ENCODE peak calls at places on chromosomes 16 and 17, in ten cellular contexts. One of them, this sample, is unnamed.

GRCh38 chr17:36001862-36002603 is 680 bp upstream of the CCL15 start:
- DNase-seq in T-helper 2 cell: no peak
- DNase-seq in GM13976: no peak
- DNase-seq in PC-3: no peak
- DNase-seq in upper lobe of left lung: no peak
- DNase-seq in cardiac fibroblast: no peak
- DNase-seq in skeletal muscle cell: no peak
- DNase-seq in fibroblast of gingiva: no peak
- DNase-seq in fibroblast of lung: no peak
- DNase-seq in Kasumi-1: no peak
- DNase-seq in this sample: no peak

GRCh38 chr16:83315271-83315670 is 492.5 kb upstream of the HSBP1 start:
- DNase-seq in T-helper 2 cell: no peak
- DNase-seq in GM13976: no peak
- DNase-seq in PC-3: no peak
- DNase-seq in upper lobe of left lung: no peak
- DNase-seq in cardiac fibroblast: no peak
- DNase-seq in skeletal muscle cell: no peak
- DNase-seq in fibroblast of gingiva: no peak
- DNase-seq in fibroblast of lung: no peak
- DNase-seq in Kasumi-1: no peak
- DNase-seq in this sample: no peak

GRCh38 chr17:58324409-58325288 is 3.9 kb downstream of the TSPOAP1 start:
- DNase-seq in T-helper 2 cell: peak; percentile 37
- DNase-seq in GM13976: no peak
- DNase-seq in PC-3: peak; percentile 56
- DNase-seq in upper lobe of left lung: peak; percentile 93
- DNase-seq in cardiac fibroblast: peak; percentile 38
- DNase-seq in skeletal muscle cell: no peak
- DNase-seq in fibroblast of gingiva: no peak
- DNase-seq in fibroblast of lung: no peak
- DNase-seq in Kasumi-1: no peak
- DNase-seq in this sample: no peak

GRCh38 chr17:45372325-45372869 is 55.6 kb upstream of the MAP3K14 start:
- DNase-seq in T-helper 2 cell: no peak
- DNase-seq in GM13976: no peak
- DNase-seq in PC-3: peak; percentile 43
- DNase-seq in upper lobe of left lung: no peak
- DNase-seq in cardiac fibroblast: no peak
- DNase-seq in skeletal muscle cell: no peak
- DNase-seq in fibroblast of gingiva: peak; percentile 22
- DNase-seq in fibroblast of lung: no peak
- DNase-seq in Kasumi-1: no peak
- DNase-seq in this sample: no peak

GRCh38 chr16:90077757-90078593 is 844 bp upstream of the PRDM7 start:
- DNase-seq in T-helper 2 cell: peak; percentile 81
- DNase-seq in GM13976: peak; percentile 60
- DNase-seq in PC-3: peak; percentile 4
- DNase-seq in upper lobe of left lung: peak; percentile 32
- DNase-seq in cardiac fibroblast: peak; percentile 40
- DNase-seq in skeletal muscle cell: no peak
- DNase-seq in fibroblast of gingiva: peak; percentile 8
- DNase-seq in fibroblast of lung: peak; percentile 42
- DNase-seq in Kasumi-1: peak; percentile 73
- DNase-seq in this sample: peak; percentile 45

GRCh38 chr16:18931756-18932155 is 5.5 kb upstream of the SMG1 start:
- DNase-seq in T-helper 2 cell: no peak
- DNase-seq in GM13976: peak; percentile 33
- DNase-seq in PC-3: no peak
- DNase-seq in upper lobe of left lung: no peak
- DNase-seq in cardiac fibroblast: no peak
- DNase-seq in skeletal muscle cell: no peak
- DNase-seq in fibroblast of gingiva: no peak
- DNase-seq in fibroblast of lung: no peak
- DNase-seq in Kasumi-1: no peak
- DNase-seq in this sample: no peak

GRCh38 chr17:43545383-43545632 is 832 bp downstream of the ETV4 start:
- DNase-seq in T-helper 2 cell: peak; percentile 20
- DNase-seq in GM13976: no peak
- DNase-seq in PC-3: no peak
- DNase-seq in upper lobe of left lung: peak; percentile 91
- DNase-seq in cardiac fibroblast: no peak
- DNase-seq in skeletal muscle cell: no peak
- DNase-seq in fibroblast of gingiva: no peak
- DNase-seq in fibroblast of lung: no peak
- DNase-seq in Kasumi-1: no peak
- DNase-seq in this sample: no peak

GRCh38 chr16:88878967-88879787 is 12.7 kb upstream of the PABPN1L start:
- DNase-seq in T-helper 2 cell: no peak
- DNase-seq in GM13976: no peak
- DNase-seq in PC-3: no peak
- DNase-seq in upper lobe of left lung: peak; percentile 80
- DNase-seq in cardiac fibroblast: no peak
- DNase-seq in skeletal muscle cell: no peak
- DNase-seq in fibroblast of gingiva: no peak
- DNase-seq in fibroblast of lung: no peak
- DNase-seq in Kasumi-1: no peak
- DNase-seq in this sample: no peak

GRCh38 chr16:87973721-87974120 is 22.5 kb downstream of the BANP start:
- DNase-seq in T-helper 2 cell: no peak
- DNase-seq in GM13976: no peak
- DNase-seq in PC-3: no peak
- DNase-seq in upper lobe of left lung: no peak
- DNase-seq in cardiac fibroblast: no peak
- DNase-seq in skeletal muscle cell: no peak
- DNase-seq in fibroblast of gingiva: no peak
- DNase-seq in fibroblast of lung: no peak
- DNase-seq in Kasumi-1: peak; percentile 15
- DNase-seq in this sample: no peak

GRCh38 chr17:70158180-70158579 is 11.2 kb upstream of the KCNJ2 start:
- DNase-seq in T-helper 2 cell: no peak
- DNase-seq in GM13976: no peak
- DNase-seq in PC-3: no peak
- DNase-seq in upper lobe of left lung: no peak
- DNase-seq in cardiac fibroblast: no peak
- DNase-seq in skeletal muscle cell: peak; percentile 39
- DNase-seq in fibroblast of gingiva: no peak
- DNase-seq in fibroblast of lung: no peak
- DNase-seq in Kasumi-1: no peak
- DNase-seq in this sample: no peak

GRCh38 chr17:49438439-49438861 is 23.8 kb upstream of the PHB1 start:
- DNase-seq in T-helper 2 cell: no peak
- DNase-seq in GM13976: no peak
- DNase-seq in PC-3: no peak
- DNase-seq in upper lobe of left lung: peak; percentile 66
- DNase-seq in cardiac fibroblast: no peak
- DNase-seq in skeletal muscle cell: no peak
- DNase-seq in fibroblast of gingiva: no peak
- DNase-seq in fibroblast of lung: no peak
- DNase-seq in Kasumi-1: no peak
- DNase-seq in this sample: no peak

GRCh38 chr17:38783227-38783626 is 16.1 kb downstream of the PIP4K2B start:
- DNase-seq in T-helper 2 cell: no peak
- DNase-seq in GM13976: no peak
- DNase-seq in PC-3: no peak
- DNase-seq in upper lobe of left lung: no peak
- DNase-seq in cardiac fibroblast: no peak
- DNase-seq in skeletal muscle cell: no peak
- DNase-seq in fibroblast of gingiva: no peak
- DNase-seq in fibroblast of lung: no peak
- DNase-seq in Kasumi-1: no peak
- DNase-seq in this sample: no peak

GRCh38 chr17:70636517-70637133 is 467.3 kb downstream of the KCNJ2 start:
- DNase-seq in T-helper 2 cell: peak; percentile 27
- DNase-seq in GM13976: peak; percentile 34
- DNase-seq in PC-3: peak; percentile 80
- DNase-seq in upper lobe of left lung: no peak
- DNase-seq in cardiac fibroblast: peak; percentile 59
- DNase-seq in skeletal muscle cell: no peak
- DNase-seq in fibroblast of gingiva: peak; percentile 21
- DNase-seq in fibroblast of lung: peak; percentile 66
- DNase-seq in Kasumi-1: peak; percentile 54
- DNase-seq in this sample: no peak

GRCh38 chr16:85074225-85074914 is 37.9 kb downstream of the CIBAR2 start:
- DNase-seq in T-helper 2 cell: no peak
- DNase-seq in GM13976: no peak
- DNase-seq in PC-3: no peak
- DNase-seq in upper lobe of left lung: no peak
- DNase-seq in cardiac fibroblast: no peak
- DNase-seq in skeletal muscle cell: no peak
- DNase-seq in fibroblast of gingiva: no peak
- DNase-seq in fibroblast of lung: no peak
- DNase-seq in Kasumi-1: no peak
- DNase-seq in this sample: no peak

GRCh38 chr16:89564476-89565255 is 4.2 kb downstream of the RPL13 start:
- DNase-seq in T-helper 2 cell: peak; percentile 22
- DNase-seq in GM13976: no peak
- DNase-seq in PC-3: no peak
- DNase-seq in upper lobe of left lung: no peak
- DNase-seq in cardiac fibroblast: no peak
- DNase-seq in skeletal muscle cell: no peak
- DNase-seq in fibroblast of gingiva: no peak
- DNase-seq in fibroblast of lung: no peak
- DNase-seq in Kasumi-1: peak; percentile 48
- DNase-seq in this sample: no peak

GRCh38 chr17:64532409-64532808 is 25.6 kb downstream of the CEP95 start:
- DNase-seq in T-helper 2 cell: no peak
- DNase-seq in GM13976: no peak
- DNase-seq in PC-3: no peak
- DNase-seq in upper lobe of left lung: no peak
- DNase-seq in cardiac fibroblast: no peak
- DNase-seq in skeletal muscle cell: no peak
- DNase-seq in fibroblast of gingiva: no peak
- DNase-seq in fibroblast of lung: no peak
- DNase-seq in Kasumi-1: no peak
- DNase-seq in this sample: no peak

GRCh38 chr16:84548971-84549844 is 44.7 kb upstream of the MEAK7 start:
- DNase-seq in T-helper 2 cell: peak; percentile 88
- DNase-seq in GM13976: no peak
- DNase-seq in PC-3: no peak
- DNase-seq in upper lobe of left lung: peak; percentile 39
- DNase-seq in cardiac fibroblast: no peak
- DNase-seq in skeletal muscle cell: no peak
- DNase-seq in fibroblast of gingiva: no peak
- DNase-seq in fibroblast of lung: no peak
- DNase-seq in Kasumi-1: peak; percentile 44
- DNase-seq in this sample: no peak

GRCh38 chr17:17847102-17847501 is 10.3 kb upstream of the SREBF1 start:
- DNase-seq in T-helper 2 cell: no peak
- DNase-seq in GM13976: no peak
- DNase-seq in PC-3: no peak
- DNase-seq in upper lobe of left lung: peak; percentile 48
- DNase-seq in cardiac fibroblast: no peak
- DNase-seq in skeletal muscle cell: no peak
- DNase-seq in fibroblast of gingiva: no peak
- DNase-seq in fibroblast of lung: no peak
- DNase-seq in Kasumi-1: no peak
- DNase-seq in this sample: no peak

GRCh38 chr16:86363836-86364618 is 146.3 kb upstream of the FOXF1 start:
- DNase-seq in T-helper 2 cell: no peak
- DNase-seq in GM13976: no peak
- DNase-seq in PC-3: no peak
- DNase-seq in upper lobe of left lung: no peak
- DNase-seq in cardiac fibroblast: peak; percentile 19
- DNase-seq in skeletal muscle cell: no peak
- DNase-seq in fibroblast of gingiva: no peak
- DNase-seq in fibroblast of lung: no peak
- DNase-seq in Kasumi-1: no peak
- DNase-seq in this sample: no peak

GRCh38 chr16:4693296-4693955 is at the start of gene NUDT16L1:
- DNase-seq in T-helper 2 cell: peak; percentile 98
- DNase-seq in GM13976: peak; percentile 99
- DNase-seq in PC-3: peak; percentile 92
- DNase-seq in upper lobe of left lung: peak; percentile 100
- DNase-seq in cardiac fibroblast: peak; percentile 96
- DNase-seq in skeletal muscle cell: peak; percentile 77
- DNase-seq in fibroblast of gingiva: peak; percentile 93
- DNase-seq in fibroblast of lung: peak; percentile 90
- DNase-seq in Kasumi-1: peak; percentile 70
- DNase-seq in this sample: peak; percentile 97

GRCh38 chr17:6927290-6927844 is 68.5 kb upstream of the ALOX12 start:
- DNase-seq in T-helper 2 cell: no peak
- DNase-seq in GM13976: no peak
- DNase-seq in PC-3: peak; percentile 49
- DNase-seq in upper lobe of left lung: no peak
- DNase-seq in cardiac fibroblast: peak; percentile 73
- DNase-seq in skeletal muscle cell: peak; percentile 40
- DNase-seq in fibroblast of gingiva: peak; percentile 81
- DNase-seq in fibroblast of lung: peak; percentile 93
- DNase-seq in Kasumi-1: no peak
- DNase-seq in this sample: no peak

GRCh38 chr16:19701091-19701490 is 16.9 kb downstream of the KNOP1 start:
- DNase-seq in T-helper 2 cell: no peak
- DNase-seq in GM13976: no peak
- DNase-seq in PC-3: no peak
- DNase-seq in upper lobe of left lung: no peak
- DNase-seq in cardiac fibroblast: no peak
- DNase-seq in skeletal muscle cell: no peak
- DNase-seq in fibroblast of gingiva: peak; percentile 60
- DNase-seq in fibroblast of lung: no peak
- DNase-seq in Kasumi-1: no peak
- DNase-seq in this sample: no peak

GRCh38 chr17:67221062-67221998 is 23.7 kb downstream of the HELZ start:
- DNase-seq in T-helper 2 cell: peak; percentile 69
- DNase-seq in GM13976: peak; percentile 47
- DNase-seq in PC-3: peak; percentile 54
- DNase-seq in upper lobe of left lung: no peak
- DNase-seq in cardiac fibroblast: peak; percentile 78
- DNase-seq in skeletal muscle cell: no peak
- DNase-seq in fibroblast of gingiva: peak; percentile 41
- DNase-seq in fibroblast of lung: peak; percentile 54
- DNase-seq in Kasumi-1: peak; percentile 88
- DNase-seq in this sample: peak; percentile 42

GRCh38 chr17:61306003-61306402 is 93.6 kb upstream of the TBX2 start:
- DNase-seq in T-helper 2 cell: no peak
- DNase-seq in GM13976: no peak
- DNase-seq in PC-3: peak; percentile 30
- DNase-seq in upper lobe of left lung: no peak
- DNase-seq in cardiac fibroblast: no peak
- DNase-seq in skeletal muscle cell: no peak
- DNase-seq in fibroblast of gingiva: no peak
- DNase-seq in fibroblast of lung: no peak
- DNase-seq in Kasumi-1: no peak
- DNase-seq in this sample: no peak

GRCh38 chr16:78125112-78125844 is 25.8 kb downstream of the WWOX start:
- DNase-seq in T-helper 2 cell: no peak
- DNase-seq in GM13976: no peak
- DNase-seq in PC-3: no peak
- DNase-seq in upper lobe of left lung: no peak
- DNase-seq in cardiac fibroblast: no peak
- DNase-seq in skeletal muscle cell: no peak
- DNase-seq in fibroblast of gingiva: no peak
- DNase-seq in fibroblast of lung: no peak
- DNase-seq in Kasumi-1: no peak
- DNase-seq in this sample: no peak

GRCh38 chr16:19805459-19806160 is 79.0 kb downstream of the GPRC5B start:
- DNase-seq in T-helper 2 cell: no peak
- DNase-seq in GM13976: no peak
- DNase-seq in PC-3: peak; percentile 20
- DNase-seq in upper lobe of left lung: no peak
- DNase-seq in cardiac fibroblast: no peak
- DNase-seq in skeletal muscle cell: no peak
- DNase-seq in fibroblast of gingiva: no peak
- DNase-seq in fibroblast of lung: no peak
- DNase-seq in Kasumi-1: no peak
- DNase-seq in this sample: no peak

GRCh38 chr17:73710095-73710592 is 65.9 kb upstream of the SDK2 start:
- DNase-seq in T-helper 2 cell: peak; percentile 68
- DNase-seq in GM13976: peak; percentile 81
- DNase-seq in PC-3: peak; percentile 76
- DNase-seq in upper lobe of left lung: peak; percentile 81
- DNase-seq in cardiac fibroblast: peak; percentile 66
- DNase-seq in skeletal muscle cell: no peak
- DNase-seq in fibroblast of gingiva: no peak
- DNase-seq in fibroblast of lung: peak; percentile 49
- DNase-seq in Kasumi-1: peak; percentile 53
- DNase-seq in this sample: peak; percentile 10

GRCh38 chr17:43591750-43592562 is 45.8 kb upstream of the ETV4 start:
- DNase-seq in T-helper 2 cell: no peak
- DNase-seq in GM13976: peak; percentile 41
- DNase-seq in PC-3: peak; percentile 86
- DNase-seq in upper lobe of left lung: no peak
- DNase-seq in cardiac fibroblast: peak; percentile 91
- DNase-seq in skeletal muscle cell: peak; percentile 81
- DNase-seq in fibroblast of gingiva: peak; percentile 66
- DNase-seq in fibroblast of lung: peak; percentile 73
- DNase-seq in Kasumi-1: no peak
- DNase-seq in this sample: no peak